ENCODE peak calls at places on chromosomes 13 and 19, in five cellular contexts. E is BE2C; U is activated CD8-positive, alpha-beta memory T cell treated with anti-CD3 and anti-CD28 coated beads for 1 hour; B is KG1; P is stimulated activated CD4-positive, alpha-beta T cell treated with anti-CD3 and anti-CD28 coated beads, TNF-alpha, amount 100 ng/mL, for 1 hour. V is an unnamed sample.
A peak's percentile ranks its signal among the peaks of the same experiment; 100 is the strongest.

GRCh38 chr19:42480335-42481095 is 37.8 kb upstream of the CXCL17 start:
- DNase-seq in E (no peak), U (no peak), B (no peak), P (no peak), V (no peak)

GRCh38 chr19:2246801-2247361 is 2.2 kb upstream of the AMH start:
- DNase-seq in E (no peak), U (no peak), B (no peak), P (no peak), V (no peak)

GRCh38 chr19:4447327-4448146 is 10.1 kb downstream of the UBXN6 start:
- DNase-seq in E (no peak), U (no peak), B (no peak), P (no peak), V (no peak)

GRCh38 chr19:45884682-45885555 is 1.0 kb downstream of the IRF2BP1 start:
- DNase-seq in E (peak; percentile 47), U (no peak), B (no peak), P (no peak), V (no peak)

GRCh38 chr13:114011226-114011625 is 37.4 kb upstream of the C13orf46 start:
- DNase-seq in E (no peak), U (no peak), B (no peak), P (no peak), V (no peak)

GRCh38 chr19:49587227-49587626 is 3.8 kb upstream of the PRR12 start:
- DNase-seq in E (no peak), U (no peak), B (no peak), P (no peak), V (no peak)

GRCh38 chr19:38386968-38387549 is 775 bp downstream of the GGN start:
- DNase-seq in E (no peak), U (no peak), B (no peak), P (no peak), V (no peak)

GRCh38 chr13:66972659-66973058 is 257.5 kb downstream of the PCDH9 start:
- DNase-seq in E (no peak), U (no peak), B (no peak), P (no peak), V (no peak)

GRCh38 chr19:17871878-17872250 is at the start of gene SLC5A5:
- DNase-seq in E (no peak), U (no peak), B (no peak), P (no peak), V (no peak)

GRCh38 chr19:54633401-54633800 is 3.1 kb downstream of the LILRB1 start:
- DNase-seq in E (no peak), U (no peak), B (no peak), P (no peak), V (no peak)

GRCh38 chr19:291561-292280 is 518 bp upstream of the PLPP2 start:
- DNase-seq in E (no peak), U (no peak), B (no peak), P (no peak), V (no peak)

GRCh38 chr19:3507371-3508120 is 1.4 kb downstream of the FZR1 start:
- DNase-seq in E (no peak), U (peak; percentile 18), B (no peak), P (no peak), V (no peak)

GRCh38 chr19:17156947-17157302 is 58.2 kb upstream of the USE1 start:
- DNase-seq in E (no peak), U (no peak), B (peak; percentile 0), P (no peak), V (peak; percentile 85)

GRCh38 chr19:52786078-52786463 is 520 bp downstream of the ZNF600 start:
- DNase-seq in E (no peak), U (no peak), B (no peak), P (no peak), V (no peak)

GRCh38 chr13:23500858-23501257 is 67.4 kb upstream of the SACS start:
- DNase-seq in E (no peak), U (no peak), B (no peak), P (no peak), V (no peak)

GRCh38 chr13:99442273-99442895 is 58.9 kb upstream of the TM9SF2 start:
- DNase-seq in E (peak; percentile 35), U (no peak), B (peak; percentile 70), P (no peak), V (peak; percentile 68)

GRCh38 chr13:22944378-22944777 is 236.4 kb upstream of the SGCG start:
- DNase-seq in E (no peak), U (no peak), B (no peak), P (no peak), V (no peak)

GRCh38 chr19:6035026-6035425 is 57.1 kb upstream of the RANBP3 start:
- DNase-seq in E (no peak), U (no peak), B (no peak), P (no peak), V (no peak)

GRCh38 chr13:46354143-46355087 is 32.6 kb downstream of the RUBCNL start:
- DNase-seq in E (no peak), U (no peak), B (peak; percentile 29), P (no peak), V (peak; percentile 79)

GRCh38 chr13:80040219-80040976 is 300.5 kb downstream of the SPRY2 start:
- DNase-seq in E (no peak), U (no peak), B (no peak), P (no peak), V (no peak)

GRCh38 chr13:34419025-34419424 is 523.0 kb upstream of the NBEA start:
- DNase-seq in E (peak; percentile 67), U (no peak), B (no peak), P (no peak), V (no peak)

GRCh38 chr19:10535613-10536012 is 8.1 kb upstream of the ATG4D start:
- DNase-seq in E (no peak), U (no peak), B (no peak), P (no peak), V (no peak)

GRCh38 chr13:100214886-100215285 is 126.0 kb downstream of the PCCA start:
- DNase-seq in E (no peak), U (no peak), B (no peak), P (no peak), V (no peak)